ENCODE peak calls at places on chromosomes 2 and 18, in six cellular contexts. Z, C, T, Y, O and R are unnamed samples.

GRCh38 chr2:106177581-106177980 is 16.5 kb downstream of the UXS1 start:
- DNase-seq in Z (no peak), C (no peak), T (no peak), Y (no peak), O (no peak), R (no peak)

GRCh38 chr18:28684746-28685145 is 507.8 kb upstream of the CDH2 start:
- DNase-seq in Z (no peak), C (no peak), T (no peak), Y (peak), O (peak), R (no peak)

GRCh38 chr2:124967325-124967724 is 942.2 kb downstream of the CNTNAP5 start:
- DNase-seq in Z (no peak), C (no peak), T (no peak), Y (peak), O (no peak), R (no peak)

GRCh38 chr2:169131587-169132512 is 62.5 kb downstream of the DHRS9 start:
- DNase-seq in Z (no peak), C (peak), T (no peak), Y (no peak), O (peak), R (peak)

GRCh38 chr18:27540126-27540525 is 355.0 kb upstream of the CHST9 start:
- DNase-seq in Z (no peak), C (no peak), T (no peak), Y (no peak), O (no peak), R (peak)

GRCh38 chr2:170717599-170717963 is 2.4 kb downstream of the SP5 start:
- DNase-seq in Z (no peak), C (no peak), T (no peak), Y (no peak), O (no peak), R (no peak)

GRCh38 chr2:86062043-86062442 is 43.6 kb downstream of the POLR1A start:
- DNase-seq in Z (no peak), C (peak), T (no peak), Y (no peak), O (peak), R (no peak)

GRCh38 chr18:79954791-79955190 is 3.3 kb upstream of the SLC66A2 start:
- DNase-seq in Z (no peak), C (no peak), T (no peak), Y (no peak), O (no peak), R (no peak)

GRCh38 chr2:102632380-102633175 is 13.2 kb downstream of the SLC9A2 start:
- DNase-seq in Z (no peak), C (no peak), T (no peak), Y (no peak), O (peak), R (no peak)

GRCh38 chr2:11919953-11920352 is 173.5 kb downstream of the LPIN1 start:
- DNase-seq in Z (no peak), C (no peak), T (no peak), Y (no peak), O (no peak), R (no peak)

GRCh38 chr2:78035804-78036203 is 513.6 kb upstream of the LRRTM4 start:
- DNase-seq in Z (no peak), C (no peak), T (no peak), Y (no peak), O (no peak), R (peak)

GRCh38 chr2:234770081-234770506 is 181.7 kb upstream of the SH3BP4 start:
- DNase-seq in Z (no peak), C (peak), T (no peak), Y (no peak), O (no peak), R (no peak)

GRCh38 chr2:2107140-2107539 is 223.9 kb downstream of the MYT1L start:
- DNase-seq in Z (no peak), C (no peak), T (no peak), Y (no peak), O (no peak), R (no peak)

GRCh38 chr2:236517463-236518077 is 52.1 kb upstream of the ACKR3 start:
- DNase-seq in Z (no peak), C (no peak), T (no peak), Y (no peak), O (no peak), R (no peak)

GRCh38 chr2:126643431-126643830 is 12.5 kb upstream of the GYPC start:
- DNase-seq in Z (no peak), C (no peak), T (no peak), Y (no peak), O (no peak), R (no peak)

GRCh38 chr2:68151037-68151436 is 6.7 kb upstream of the PNO1 start:
- DNase-seq in Z (no peak), C (peak), T (no peak), Y (no peak), O (peak), R (no peak)

GRCh38 chr18:6569813-6570212 is 155.1 kb upstream of the L3MBTL4 start:
- DNase-seq in Z (no peak), C (no peak), T (no peak), Y (no peak), O (no peak), R (no peak)

GRCh38 chr2:42979416-42979869 is 187.1 kb upstream of the HAAO start:
- DNase-seq in Z (peak), C (no peak), T (no peak), Y (no peak), O (no peak), R (peak)

GRCh38 chr18:1014496-1014895 is 109.8 kb downstream of the ADCYAP1 start:
- DNase-seq in Z (no peak), C (no peak), T (no peak), Y (no peak), O (no peak), R (no peak)

GRCh38 chr18:24917767-24918166 is 434.2 kb downstream of the ZNF521 start:
- DNase-seq in Z (no peak), C (no peak), T (no peak), Y (no peak), O (no peak), R (no peak)

GRCh38 chr2:27298391-27299080 is 9.7 kb downstream of the UCN start:
- DNase-seq in Z (no peak), C (no peak), T (no peak), Y (no peak), O (no peak), R (no peak)

GRCh38 chr2:52897511-52898085 is 870.0 kb upstream of the CHAC2 start:
- DNase-seq in Z (no peak), C (no peak), T (no peak), Y (no peak), O (no peak), R (no peak)

GRCh38 chr18:79182047-79182713 is 113.0 kb downstream of the ATP9B start:
- DNase-seq in Z (no peak), C (no peak), T (no peak), Y (no peak), O (no peak), R (peak)

GRCh38 chr2:120959426-120959825 is 223.8 kb downstream of the GLI2 start:
- DNase-seq in Z (no peak), C (no peak), T (no peak), Y (no peak), O (no peak), R (no peak)

GRCh38 chr18:79511671-79512301 is 116.1 kb downstream of the NFATC1 start:
- DNase-seq in Z (peak), C (no peak), T (no peak), Y (no peak), O (no peak), R (peak)

GRCh38 chr2:216292886-216293291 is 79.4 kb downstream of the MARCHF4 start:
- DNase-seq in Z (no peak), C (no peak), T (no peak), Y (no peak), O (no peak), R (no peak)

GRCh38 chr2:53460347-53460746 is 307.3 kb upstream of the CHAC2 start:
- DNase-seq in Z (no peak), C (no peak), T (peak), Y (no peak), O (peak), R (no peak)

GRCh38 chr2:101946372-101946771 is 45.4 kb upstream of the IL1R2 start:
- DNase-seq in Z (no peak), C (no peak), T (no peak), Y (no peak), O (no peak), R (no peak)

GRCh38 chr18:55634545-55634944 is 46.6 kb upstream of the TCF4 start:
- DNase-seq in Z (no peak), C (peak), T (no peak), Y (peak), O (peak), R (no peak)

GRCh38 chr2:230928701-230929380 is 3.8 kb upstream of the GPR55 start:
- DNase-seq in Z (no peak), C (no peak), T (no peak), Y (no peak), O (no peak), R (peak)

GRCh38 chr2:5401258-5401657 is 290.9 kb upstream of the SOX11 start:
- DNase-seq in Z (no peak), C (no peak), T (no peak), Y (no peak), O (no peak), R (no peak)

GRCh38 chr2:222819722-222820333 is 41.0 kb upstream of the ACSL3 start:
- DNase-seq in Z (no peak), C (peak), T (no peak), Y (peak), O (peak), R (no peak)

GRCh38 chr2:68499133-68499532 is 31.7 kb downstream of the APLF start:
- DNase-seq in Z (no peak), C (no peak), T (no peak), Y (no peak), O (no peak), R (no peak)

GRCh38 chr2:64786343-64787018 is 132.8 kb upstream of the SERTAD2 start:
- DNase-seq in Z (no peak), C (no peak), T (no peak), Y (no peak), O (no peak), R (no peak)

GRCh38 chr2:40242315-40242714 is 209.6 kb downstream of the SLC8A1 start:
- DNase-seq in Z (no peak), C (no peak), T (no peak), Y (no peak), O (no peak), R (peak)

GRCh38 chr2:69166465-69166811 is 153.5 kb downstream of the ANTXR1 start:
- DNase-seq in Z (no peak), C (no peak), T (no peak), Y (no peak), O (no peak), R (no peak)

GRCh38 chr2:174981336-174981735 is 23.8 kb downstream of the CHN1 start:
- DNase-seq in Z (no peak), C (no peak), T (no peak), Y (no peak), O (no peak), R (no peak)

GRCh38 chr2:27854224-27854623 is 36.0 kb downstream of the RBKS start:
- DNase-seq in Z (no peak), C (no peak), T (no peak), Y (no peak), O (no peak), R (no peak)

GRCh38 chr18:10194592-10194991 is 259.8 kb upstream of the APCDD1 start:
- DNase-seq in Z (no peak), C (no peak), T (no peak), Y (no peak), O (no peak), R (no peak)